ENCODE peak calls at places on chromosomes 5 and 9, in four cellular contexts. A, R, G and W are unnamed samples.

GRCh38 chr9:127278372-127278771 is 13.8 kb downstream of the GARNL3 start:
- DNase-seq in A (no peak), R (no peak), G (no peak), W (peak; percentile 76)

GRCh38 chr5:6108540-6108848 is 269.9 kb downstream of the MED10 start:
- DNase-seq in G (no peak), A (no peak), R (no peak), W (no peak)

GRCh38 chr9:136043386-136044054 is 51.6 kb downstream of the NACC2 start:
- DNase-seq in R (no peak), G (no peak), A (no peak), W (no peak)

GRCh38 chr9:109001275-109001676 is 12.0 kb downstream of the CTNNAL1 start:
- DNase-seq in G (no peak), A (peak; percentile 83), R (no peak), W (peak; percentile 91)

GRCh38 chr5:155822177-155822576 is 504.8 kb upstream of the SGCD start:
- DNase-seq in A (no peak), G (no peak), R (no peak), W (no peak)

GRCh38 chr9:126499005-126499910 is 114.5 kb upstream of the LMX1B start:
- DNase-seq in R (no peak), A (no peak), G (peak; percentile 58), W (peak; percentile 30)

GRCh38 chr5:158796812-158797497 is 302.8 kb downstream of the EBF1 start:
- DNase-seq in A (no peak), R (no peak), G (no peak), W (no peak)

GRCh38 chr9:91817493-91818225 is 132.4 kb downstream of the ROR2 start:
- DNase-seq in G (peak; percentile 79), A (no peak), R (no peak), W (no peak)

GRCh38 chr5:65862384-65862783 is 64.0 kb upstream of the ERBIN start:
- DNase-seq in A (no peak), R (no peak), G (no peak), W (no peak)

GRCh38 chr5:173735171-173735570 is 118.7 kb upstream of the BOD1 start:
- DNase-seq in G (no peak), A (no peak), R (no peak), W (no peak)

DNA sequence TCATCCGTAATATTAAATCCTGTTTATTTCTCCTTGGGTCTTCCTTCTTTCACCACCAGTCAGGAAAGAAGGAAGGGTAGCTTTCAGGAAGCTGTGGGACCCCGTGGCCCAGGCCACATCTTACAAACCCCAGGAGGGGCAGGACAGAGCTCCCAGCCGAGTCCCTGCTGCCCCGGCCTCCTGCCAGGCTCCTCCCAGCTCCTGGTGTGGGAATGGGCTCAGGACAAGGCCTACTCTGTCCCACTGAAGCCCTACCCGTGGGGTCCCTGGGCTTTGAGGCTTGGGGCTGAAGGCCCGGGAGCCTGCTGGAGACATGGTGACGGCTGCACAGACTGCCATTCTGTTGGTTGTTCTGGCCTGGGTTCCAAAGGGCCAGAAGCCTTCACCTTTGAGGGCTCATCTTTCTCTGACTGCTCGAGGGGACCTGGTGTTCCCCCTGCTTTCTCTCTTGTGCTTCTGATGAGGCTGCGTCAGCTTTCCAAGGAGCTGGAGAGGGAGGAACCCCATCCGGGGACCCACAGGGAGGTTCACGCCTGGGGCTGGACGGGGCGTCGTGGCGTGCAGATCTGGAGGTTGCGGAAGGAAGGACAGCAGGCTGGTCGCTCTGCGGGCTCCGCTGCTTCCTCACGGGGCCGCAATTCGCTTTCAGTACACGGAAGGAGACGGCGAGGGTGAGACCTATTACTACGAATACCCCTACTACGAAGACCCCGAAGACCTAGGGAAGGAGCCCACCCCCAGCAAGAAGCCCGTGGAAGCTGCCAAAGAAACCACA is 86.6 kb downstream of the COL5A1 start:
- DNase-seq in R (no peak), G (no peak), A (no peak), W (no peak)
- H3K4me3 ChIP-seq in R (no peak overlapping the region), G (no peak overlapping the region), A (no peak overlapping the region), W (no peak overlapping the region)

GRCh38 chr5:137206030-137206715 is 293.0 kb downstream of the SPOCK1 start:
- DNase-seq in R (no peak), A (no peak), G (peak; percentile 37), W (peak; percentile 27)

GRCh38 chr5:137200906-137201305 is 298.2 kb downstream of the SPOCK1 start:
- DNase-seq in R (no peak), G (no peak), A (no peak), W (no peak)

GRCh38 chr5:137201876-137202275 is 297.2 kb downstream of the SPOCK1 start:
- DNase-seq in G (no peak), A (no peak), R (no peak), W (peak; percentile 76)

GRCh38 chr5:137205237-137205636 is 293.9 kb downstream of the SPOCK1 start:
- DNase-seq in R (no peak), A (no peak), G (no peak), W (peak; percentile 91)

GRCh38 chr5:137203011-137203632 is 296.0 kb downstream of the SPOCK1 start:
- DNase-seq in G (no peak), R (no peak), A (no peak), W (no peak)
- TF ChIP-seq CTCF in G (no peak), R (no peak), A (no peak), W (no peak)

DNA sequence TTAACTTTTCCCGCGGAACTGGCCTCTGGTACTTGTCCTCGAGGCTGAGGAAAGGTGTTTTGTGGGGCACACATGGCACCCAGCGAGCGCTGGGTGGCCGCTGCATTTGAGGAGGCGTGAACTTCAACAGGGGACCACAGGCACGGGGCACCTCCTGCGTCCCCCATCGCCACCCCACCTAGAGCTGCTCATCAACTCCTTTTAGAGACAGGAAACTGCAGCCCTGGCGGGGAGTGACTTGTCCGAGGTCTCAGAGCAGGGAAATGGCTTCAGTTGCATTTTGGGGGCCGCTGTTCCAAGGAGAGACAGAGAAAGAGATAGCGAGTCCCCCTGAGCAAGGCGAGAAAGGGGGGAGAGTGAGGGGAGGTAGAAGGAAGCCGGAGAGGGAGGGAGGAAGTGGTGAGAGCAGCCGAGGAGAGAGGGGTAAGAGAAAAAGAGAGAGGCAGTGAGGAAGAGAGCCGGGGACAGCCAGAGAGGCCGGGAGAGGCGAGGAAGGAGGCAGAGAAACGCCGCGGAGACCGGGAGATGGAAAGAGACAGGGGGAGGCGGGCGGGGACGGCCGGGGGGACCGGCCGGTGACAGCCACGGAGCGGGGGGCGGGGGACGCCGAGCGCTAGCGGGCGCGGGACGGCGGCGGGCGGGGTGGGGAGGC is 12.5 kb upstream of the LHX2 start:
- DNase-seq in R (no peak), A (no peak), G (no peak), W (no peak)
- TF ChIP-seq EZH2 in R (no peak), A (no peak), G (peak; percentile 95), W (peak; percentile 96)

GRCh38 chr5:3258050-3258449 is 337.6 kb upstream of the IRX1 start:
- DNase-seq in A (no peak), R (no peak), G (no peak), W (no peak)
- H3K4me3 ChIP-seq in A (no peak overlapping the region), R (no peak overlapping the region), G (no peak overlapping the region), W (no peak overlapping the region)

GRCh38 chr9:4346111-4346510 is 46.2 kb upstream of the GLIS3 start:
- DNase-seq in A (no peak), G (no peak), R (no peak), W (no peak)

GRCh38 chr9:4339783-4340335 is 40.0 kb upstream of the GLIS3 start:
- DNase-seq in A (no peak), R (no peak), G (no peak), W (no peak)

GRCh38 chr9:4341554-4341953 is 41.7 kb upstream of the GLIS3 start:
- DNase-seq in A (no peak), R (no peak), G (no peak), W (no peak)

GRCh38 chr9:4349841-4350418 is 50.1 kb upstream of the GLIS3 start:
- DNase-seq in R (no peak), G (no peak), A (no peak), W (no peak)

GRCh38 chr9:4344946-4345345 is 45.1 kb upstream of the GLIS3 start:
- DNase-seq in A (no peak), R (no peak), G (peak; percentile 49), W (peak; percentile 84)
- TF ChIP-seq CTCF in A (no peak), R (no peak), G (no peak), W (no peak)

GRCh38 chr5:140112685-140113179 is 1.2 kb upstream of the PURA start:
- DNase-seq in G (no peak), A (no peak), R (no peak), W (no peak)

GRCh38 chr5:140113180-140113698 is 670 bp upstream of the PURA start:
- DNase-seq in A (no peak), R (peak; percentile 44), G (peak; percentile 21), W (no peak)

GRCh38 chr5:140111043-140111858 is 2.7 kb upstream of the PURA start:
- DNase-seq in A (no peak), R (no peak), G (no peak), W (no peak)

GRCh38 chr5:140113699-140114263 is at the start of gene PURA:
- DNase-seq in R (peak; percentile 98), G (peak; percentile 97), A (peak; percentile 75), W (peak; percentile 92)

DNA sequence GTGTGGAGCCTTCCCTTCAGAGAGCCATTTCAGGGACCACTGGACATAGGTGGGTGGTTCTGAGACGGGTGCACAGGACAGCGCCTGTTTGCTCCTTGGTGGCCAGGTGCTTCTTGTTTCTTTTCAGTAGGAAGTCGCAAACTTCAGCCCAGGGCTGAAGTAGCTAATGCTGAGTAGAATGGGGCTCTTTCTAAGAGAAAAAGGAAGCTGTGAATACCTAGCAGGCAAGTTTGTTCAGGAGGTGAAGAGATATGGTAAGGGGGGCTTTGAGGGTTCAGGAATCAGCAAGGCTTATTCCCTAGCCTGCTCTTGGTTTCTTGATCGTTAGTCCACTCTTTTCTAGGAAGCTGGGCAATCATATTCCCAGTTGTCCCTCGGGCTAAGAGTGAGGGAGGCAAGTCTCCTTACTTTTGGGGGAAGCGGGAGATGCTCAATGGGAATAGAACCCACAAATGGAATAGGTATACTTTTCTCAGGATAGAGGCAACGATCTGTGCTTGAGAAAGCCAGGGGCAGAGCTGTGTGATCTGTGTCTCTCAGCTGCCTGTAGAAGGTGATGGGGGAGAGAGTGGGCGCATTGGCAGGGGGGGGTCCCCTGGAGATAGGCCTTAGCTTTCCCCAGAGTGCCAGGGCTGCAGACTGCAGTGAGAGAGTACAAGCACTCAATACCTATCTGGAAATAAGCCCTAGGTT is 1.9 kb upstream of the PURA start:
- DNase-seq in G (no peak), A (no peak), R (no peak), W (no peak)
- TF ChIP-seq EZH2 in G (no peak), A (no peak), R (no peak), W (no peak)

GRCh38 chr9:130447193-130447816 is 2.5 kb downstream of the ASS1 start:
- DNase-seq in A (no peak), G (no peak), R (no peak), W (no peak)
- H3K4me3 ChIP-seq in A (no peak overlapping the region), G (no peak overlapping the region), R (no peak overlapping the region), W (no peak overlapping the region)